ENCODE peak calls at places on chromosomes 12 and 14, in five cellular contexts. One of them, this sample, is unnamed. For H3K4me1 and H3K36me3, the result is how much of the 10 kb centered on the place peaks cover.

GRCh38 chr14:65229431-65230286 is 127.3 kb upstream of the MAX start:
- DNase-seq in fibroblast of lung: peak
- DNase-seq in HCT116: no peak
- DNase-seq in mammary epithelial cell: peak
- DNase-seq in neural progenitor cell: peak
- DNase-seq in this sample: no peak

GRCh38 chr12:96099986-96100385 is 64.6 kb upstream of the LTA4H start:
- DNase-seq in fibroblast of lung: no peak
- DNase-seq in HCT116: no peak
- DNase-seq in mammary epithelial cell: no peak
- DNase-seq in neural progenitor cell: no peak
- DNase-seq in this sample: peak

GRCh38 chr14:103292426-103293374 is 41.3 kb upstream of the EIF5 start:
- DNase-seq in fibroblast of lung: peak
- DNase-seq in HCT116: peak
- DNase-seq in mammary epithelial cell: peak
- DNase-seq in neural progenitor cell: peak
- DNase-seq in this sample: peak

GRCh38 chr14:103144085-103144484 is 20.8 kb downstream of the TNFAIP2 start:
- DNase-seq in fibroblast of lung: peak
- DNase-seq in HCT116: no peak
- DNase-seq in mammary epithelial cell: peak
- DNase-seq in neural progenitor cell: no peak
- DNase-seq in this sample: no peak

GRCh38 chr14:56004807-56005579 is 113.2 kb upstream of the PELI2 start:
- DNase-seq in fibroblast of lung: peak
- DNase-seq in HCT116: no peak
- DNase-seq in mammary epithelial cell: no peak
- DNase-seq in neural progenitor cell: peak
- DNase-seq in this sample: peak

GRCh38 chr12:100398307-100398706 is 41.4 kb downstream of the SLC17A8 start:
- DNase-seq in fibroblast of lung: no peak
- DNase-seq in HCT116: no peak
- DNase-seq in mammary epithelial cell: no peak
- DNase-seq in neural progenitor cell: no peak
- DNase-seq in this sample: no peak

GRCh38 chr12:91577586-91578539 is 395.2 kb upstream of the DCN start:
- DNase-seq in fibroblast of lung: peak
- DNase-seq in HCT116: peak
- DNase-seq in mammary epithelial cell: peak
- DNase-seq in neural progenitor cell: no peak
- DNase-seq in this sample: no peak

GRCh38 chr12:66359300-66359699 is 57.0 kb downstream of the HELB start:
- DNase-seq in fibroblast of lung: no peak
- DNase-seq in HCT116: no peak
- DNase-seq in mammary epithelial cell: no peak
- DNase-seq in neural progenitor cell: no peak
- DNase-seq in this sample: no peak

GRCh38 chr14:104768437-104769323 is 15.7 kb downstream of the SIVA1 start:
- DNase-seq in fibroblast of lung: peak
- DNase-seq in HCT116: peak
- DNase-seq in mammary epithelial cell: peak
- DNase-seq in neural progenitor cell: peak
- DNase-seq in this sample: peak

GRCh38 chr12:74741113-74741512 is 203.5 kb downstream of the ATXN7L3B start:
- DNase-seq in fibroblast of lung: no peak
- DNase-seq in HCT116: no peak
- DNase-seq in mammary epithelial cell: no peak
- DNase-seq in neural progenitor cell: no peak
- DNase-seq in this sample: no peak

GRCh38 chr14:24794906-24795305 is 160.9 kb upstream of the GZMB start:
- DNase-seq in fibroblast of lung: no peak
- DNase-seq in HCT116: no peak
- DNase-seq in mammary epithelial cell: no peak
- DNase-seq in neural progenitor cell: no peak
- DNase-seq in this sample: no peak

GRCh38 chr12:49231881-49232650 is 32.8 kb upstream of the TUBA1C start:
- DNase-seq in fibroblast of lung: no peak
- DNase-seq in HCT116: no peak
- DNase-seq in mammary epithelial cell: no peak
- DNase-seq in neural progenitor cell: peak
- DNase-seq in this sample: no peak

GRCh38 chr14:52067873-52068740 is 752 bp downstream of the NID2 start:
- DNase-seq in fibroblast of lung: peak
- DNase-seq in HCT116: no peak
- DNase-seq in mammary epithelial cell: no peak
- DNase-seq in neural progenitor cell: peak
- DNase-seq in this sample: no peak
- TF ChIP-seq EZH2 in fibroblast of lung: no peak
- TF ChIP-seq EZH2 in HCT116: no peak
- TF ChIP-seq EZH2 in mammary epithelial cell: no peak
- TF ChIP-seq EZH2 in neural progenitor cell: peak
- TF ChIP-seq EZH2 in this sample: no peak

DNA sequence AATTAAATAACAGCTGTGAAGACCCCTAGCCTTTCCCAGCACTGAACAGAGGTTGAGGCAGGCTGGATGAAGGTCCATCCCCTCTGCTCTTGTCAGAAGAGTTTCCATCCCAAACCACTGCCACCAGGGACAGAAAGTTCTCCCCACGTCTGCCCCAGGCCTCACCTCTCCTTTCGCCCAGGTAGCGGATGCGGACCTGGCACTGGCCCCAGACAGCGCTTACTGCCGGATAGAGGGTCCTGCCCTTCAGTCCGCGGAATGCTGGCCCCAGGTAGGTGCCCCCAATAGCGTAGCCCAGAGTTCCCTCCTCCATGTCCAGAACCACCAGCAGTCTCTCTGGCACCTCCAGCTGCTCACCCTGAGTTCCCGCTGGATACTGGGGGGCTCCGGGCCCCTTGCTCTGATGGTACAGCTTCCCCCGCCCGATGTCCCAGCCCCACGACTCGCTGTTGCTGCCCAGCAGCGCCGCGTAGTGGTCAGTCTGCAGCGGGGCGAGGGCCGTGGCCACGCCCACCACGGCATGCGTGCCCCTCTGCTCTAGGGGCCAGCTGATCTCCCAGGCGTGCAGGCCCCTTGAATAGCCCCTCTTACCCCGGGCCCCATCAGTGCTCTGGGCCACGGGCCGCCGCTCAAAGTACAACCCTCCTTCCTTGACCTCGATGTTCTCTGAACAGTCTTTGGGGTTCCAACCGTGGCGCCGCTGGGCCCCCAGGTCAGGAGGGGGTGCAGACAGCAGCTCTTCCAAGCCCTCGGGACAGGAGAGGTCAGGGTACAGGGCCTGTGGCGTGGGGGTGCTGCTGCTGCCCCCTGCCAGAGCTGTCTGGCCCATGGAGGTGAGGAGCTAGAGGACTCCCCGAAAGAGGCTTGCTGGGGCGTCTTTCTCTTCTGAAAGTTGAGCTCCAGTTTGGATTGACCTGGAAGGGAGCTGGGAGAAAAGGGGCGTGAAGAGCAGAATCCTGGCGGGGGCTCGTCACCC is 742 bp downstream of the SPSB2 start:
- DNase-seq in fibroblast of lung: peak
- DNase-seq in HCT116: peak
- DNase-seq in mammary epithelial cell: peak
- DNase-seq in neural progenitor cell: peak
- DNase-seq in this sample: peak
- H3K4me1 ChIP-seq in fibroblast of lung: under half
- H3K4me1 ChIP-seq in HCT116: under half
- H3K4me1 ChIP-seq in mammary epithelial cell: under half
- H3K4me1 ChIP-seq in neural progenitor cell: under half
- H3K4me1 ChIP-seq in this sample: half or more

GRCh38 chr12:5396541-5396940 is 35.4 kb upstream of the NTF3 start:
- DNase-seq in fibroblast of lung: no peak
- DNase-seq in HCT116: no peak
- DNase-seq in mammary epithelial cell: no peak
- DNase-seq in neural progenitor cell: no peak
- DNase-seq in this sample: no peak
- H3K36me3 ChIP-seq in fibroblast of lung: under half
- H3K36me3 ChIP-seq in HCT116: under half
- H3K36me3 ChIP-seq in mammary epithelial cell: under half
- H3K36me3 ChIP-seq in neural progenitor cell: under half
- H3K36me3 ChIP-seq in this sample: under half

GRCh38 chr12:71441836-71442566 is 2.4 kb downstream of the LGR5 start:
- DNase-seq in fibroblast of lung: no peak
- DNase-seq in HCT116: no peak
- DNase-seq in mammary epithelial cell: no peak
- DNase-seq in neural progenitor cell: no peak
- DNase-seq in this sample: no peak
- TF ChIP-seq EZH2 in fibroblast of lung: no peak
- TF ChIP-seq EZH2 in HCT116: no peak
- TF ChIP-seq EZH2 in mammary epithelial cell: no peak
- TF ChIP-seq EZH2 in neural progenitor cell: no peak
- TF ChIP-seq EZH2 in this sample: no peak

DNA sequence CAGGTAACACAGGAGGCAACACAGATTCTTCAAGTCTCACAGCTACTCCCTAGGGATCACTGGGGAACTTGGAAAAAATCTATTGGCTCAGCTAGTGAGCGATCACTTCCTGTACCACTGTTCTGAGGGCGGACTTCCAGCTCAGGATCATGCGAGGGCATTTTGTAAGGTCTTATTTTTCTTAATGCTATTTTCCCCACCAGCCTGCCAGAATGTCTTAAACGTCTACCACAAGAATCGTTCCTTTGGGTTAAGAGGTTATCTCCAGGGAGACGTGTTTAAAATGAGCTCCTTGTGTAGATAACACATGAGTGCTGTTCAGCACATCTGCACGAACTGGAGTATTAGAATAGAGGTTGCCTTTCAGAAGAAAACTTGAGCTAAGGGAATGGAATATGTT is 162.6 kb downstream of the ETNK1 start:
- DNase-seq in fibroblast of lung: peak
- DNase-seq in HCT116: no peak
- DNase-seq in mammary epithelial cell: no peak
- DNase-seq in neural progenitor cell: no peak
- DNase-seq in this sample: no peak
- H3K4me1 ChIP-seq in fibroblast of lung: under half
- H3K4me1 ChIP-seq in HCT116: under half
- H3K4me1 ChIP-seq in mammary epithelial cell: under half
- H3K4me1 ChIP-seq in neural progenitor cell: under half
- H3K4me1 ChIP-seq in this sample: under half

GRCh38 chr12:93577222-93577621 is 4.7 kb downstream of the SOCS2 start:
- DNase-seq in fibroblast of lung: no peak
- DNase-seq in HCT116: no peak
- DNase-seq in mammary epithelial cell: no peak
- DNase-seq in neural progenitor cell: no peak
- DNase-seq in this sample: no peak
- H3K36me3 ChIP-seq in fibroblast of lung: under half
- H3K36me3 ChIP-seq in HCT116: under half
- H3K36me3 ChIP-seq in mammary epithelial cell: under half
- H3K36me3 ChIP-seq in neural progenitor cell: under half
- H3K36me3 ChIP-seq in this sample: half or more

GRCh38 chr14:72605921-72606220 is 288.0 kb downstream of the DPF3 start:
- DNase-seq in fibroblast of lung: no peak
- DNase-seq in HCT116: no peak
- DNase-seq in mammary epithelial cell: no peak
- DNase-seq in neural progenitor cell: no peak
- DNase-seq in this sample: no peak

GRCh38 chr14:72600551-72601330 is 293.2 kb downstream of the DPF3 start:
- DNase-seq in fibroblast of lung: no peak
- DNase-seq in HCT116: no peak
- DNase-seq in mammary epithelial cell: no peak
- DNase-seq in neural progenitor cell: peak
- DNase-seq in this sample: no peak

GRCh38 chr14:72605096-72605920 is 288.6 kb downstream of the DPF3 start:
- DNase-seq in fibroblast of lung: no peak
- DNase-seq in HCT116: no peak
- DNase-seq in mammary epithelial cell: no peak
- DNase-seq in neural progenitor cell: no peak
- DNase-seq in this sample: no peak

GRCh38 chr14:72604133-72604532 is 289.8 kb downstream of the DPF3 start:
- DNase-seq in fibroblast of lung: no peak
- DNase-seq in HCT116: no peak
- DNase-seq in mammary epithelial cell: no peak
- DNase-seq in neural progenitor cell: no peak
- DNase-seq in this sample: no peak

DNA sequence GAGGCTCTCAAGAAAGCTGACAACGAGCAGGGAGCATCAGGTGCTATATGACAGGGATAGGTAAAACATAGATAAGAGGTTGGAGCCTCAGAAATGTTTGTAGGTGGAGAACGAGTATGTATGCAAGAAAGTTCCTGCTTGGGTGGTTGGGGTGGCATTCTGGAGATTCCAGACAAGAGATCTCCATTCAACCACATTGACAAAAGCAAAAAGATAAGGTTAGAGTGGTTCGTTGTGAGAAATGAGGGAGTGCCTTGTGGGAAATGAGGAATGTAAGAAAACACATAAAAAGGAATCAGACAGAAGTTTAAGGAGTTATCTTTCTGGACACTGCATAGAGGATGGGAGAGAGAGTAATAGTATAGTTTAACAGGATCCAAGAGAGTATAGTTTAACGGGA is 290.3 kb downstream of the DPF3 start:
- DNase-seq in fibroblast of lung: no peak
- DNase-seq in HCT116: no peak
- DNase-seq in mammary epithelial cell: no peak
- DNase-seq in neural progenitor cell: no peak
- DNase-seq in this sample: no peak
- TF ChIP-seq EZH2 in fibroblast of lung: no peak
- TF ChIP-seq EZH2 in HCT116: no peak
- TF ChIP-seq EZH2 in mammary epithelial cell: no peak
- TF ChIP-seq EZH2 in neural progenitor cell: no peak
- TF ChIP-seq EZH2 in this sample: no peak

DNA sequence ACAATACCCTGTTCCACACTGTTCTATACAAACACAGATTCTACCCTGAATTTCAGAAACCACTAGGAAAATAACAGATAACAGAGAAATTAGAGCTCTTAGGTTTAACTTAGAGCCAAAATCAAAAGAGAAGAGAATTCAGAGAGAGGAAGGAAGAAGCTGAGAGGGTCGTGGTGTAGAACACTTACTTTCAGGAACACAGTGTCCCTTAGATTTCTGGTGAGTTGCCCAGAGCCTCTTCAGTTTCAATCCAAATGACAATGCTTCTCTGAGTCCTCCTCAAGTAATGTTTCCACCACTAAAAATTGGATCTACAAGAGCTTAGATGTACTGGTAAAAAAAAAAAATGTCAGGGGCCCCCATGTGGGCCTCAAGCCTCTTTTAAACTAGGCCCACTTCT is 2.6 kb downstream of the YAF2 start:
- DNase-seq in fibroblast of lung: no peak
- DNase-seq in HCT116: no peak
- DNase-seq in mammary epithelial cell: no peak
- DNase-seq in neural progenitor cell: no peak
- DNase-seq in this sample: no peak
- H3K4me1 ChIP-seq in fibroblast of lung: under half
- H3K4me1 ChIP-seq in HCT116: under half
- H3K4me1 ChIP-seq in mammary epithelial cell: under half
- H3K4me1 ChIP-seq in neural progenitor cell: under half
- H3K4me1 ChIP-seq in this sample: half or more

DNA sequence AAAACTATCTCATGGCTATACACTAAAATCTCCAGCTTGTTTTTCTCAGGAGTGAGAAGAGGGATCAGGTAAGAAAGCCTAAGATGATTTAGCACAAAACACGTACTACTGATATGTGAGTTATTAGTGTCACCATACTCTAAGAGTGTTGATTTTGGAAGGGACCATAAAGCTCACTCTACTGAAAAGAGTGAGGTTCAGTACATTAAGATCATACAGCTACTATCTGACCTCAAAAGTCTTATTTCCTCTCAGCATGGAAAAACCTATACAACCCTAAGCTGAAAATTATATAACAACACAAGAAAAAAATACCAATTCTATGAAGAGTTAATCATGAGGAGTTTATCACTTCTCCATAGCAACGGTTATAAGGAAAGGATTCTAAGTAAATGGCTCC is 19.5 kb downstream of the SNW1 start:
- DNase-seq in fibroblast of lung: no peak
- DNase-seq in HCT116: no peak
- DNase-seq in mammary epithelial cell: no peak
- DNase-seq in neural progenitor cell: no peak
- DNase-seq in this sample: no peak
- H3K36me3 ChIP-seq in fibroblast of lung: under half
- H3K36me3 ChIP-seq in HCT116: under half
- H3K36me3 ChIP-seq in mammary epithelial cell: under half
- H3K36me3 ChIP-seq in neural progenitor cell: under half
- H3K36me3 ChIP-seq in this sample: half or more